ENCODE peak calls at places on chromosomes 6 and 20, in seven cellular contexts. I is NCI-H345; R is hepatocyte; J is astrocyte of the spinal cord; E is anterior cingulate cortex; D is stimulated activated CD8-positive, alpha-beta memory T cell treated with anti-CD3 and anti-CD28 coated beads, Interleukin-15, amount 100 ng/mL, for 48 hours; L is non-pigmented ciliary epithelial cell. U is an unnamed sample.

GRCh38 chr6:15443119-15443518 is 197.2 kb downstream of the JARID2 start:
- DNase-seq in I (no peak), R (no peak), J (peak), E (no peak), D (no peak), L (peak), U (peak)

GRCh38 chr6:57147955-57148858 is 23.9 kb upstream of the BAG2 start:
- DNase-seq in I (no peak), R (no peak), J (no peak), E (no peak), D (no peak), L (no peak), U (no peak)

GRCh38 chr6:154861825-154862224 is 128.6 kb downstream of the SCAF8 start:
- DNase-seq in I (peak), R (no peak), J (no peak), E (no peak), D (no peak), L (no peak), U (no peak)

GRCh38 chr20:38883981-38884733 is 42.1 kb upstream of the FAM83D start:
- DNase-seq in I (no peak), R (no peak), J (no peak), E (no peak), D (no peak), L (no peak), U (no peak)

GRCh38 chr20:18879262-18879661 is 65.7 kb downstream of the SCP2D1 start:
- DNase-seq in I (no peak), R (no peak), J (no peak), E (no peak), D (no peak), L (no peak), U (no peak)

GRCh38 chr6:132235596-132236280 is 165.5 kb downstream of the MOXD1 start:
- DNase-seq in I (no peak), R (no peak), J (no peak), E (no peak), D (no peak), L (no peak), U (no peak)

GRCh38 chr6:149965191-149966020 is 1.7 kb downstream of the ULBP1 start:
- DNase-seq in I (no peak), R (peak), J (no peak), E (no peak), D (no peak), L (no peak), U (no peak)

GRCh38 chr20:47335251-47336012 is 21.1 kb downstream of the ZMYND8 start:
- DNase-seq in I (no peak), R (no peak), J (no peak), E (no peak), D (no peak), L (no peak), U (no peak)

GRCh38 chr6:112409311-112409710 is 62.2 kb downstream of the RFPL4B start:
- DNase-seq in I (no peak), R (no peak), J (no peak), E (no peak), D (no peak), L (no peak), U (no peak)

GRCh38 chr20:53594068-53595017 is 704 bp upstream of the ZNF217 start:
- DNase-seq in I (peak), R (peak), J (peak), E (peak), D (peak), L (peak), U (peak)

GRCh38 chr6:133707456-133707855 is 181.5 kb upstream of the TCF21 start:
- DNase-seq in I (no peak), R (no peak), J (peak), E (no peak), D (no peak), L (peak), U (peak)

GRCh38 chr20:19995220-19995863 is 21.8 kb upstream of the NAA20 start:
- DNase-seq in I (peak), R (peak), J (peak), E (no peak), D (no peak), L (no peak), U (peak)

GRCh38 chr6:141552463-141552862 is 580.3 kb upstream of the GJE1 start:
- DNase-seq in I (peak), R (peak), J (peak), E (no peak), D (no peak), L (peak), U (peak)

GRCh38 chr20:17161661-17162410 is 65.0 kb upstream of the PCSK2 start:
- DNase-seq in I (no peak), R (no peak), J (no peak), E (no peak), D (no peak), L (no peak), U (no peak)

GRCh38 chr6:53484409-53485280 is 60.3 kb downstream of the GCLC start:
- DNase-seq in I (peak), R (peak), J (peak), E (no peak), D (no peak), L (peak), U (peak)

GRCh38 chr6:161010418-161010817 is 18.8 kb downstream of the MAP3K4 start:
- DNase-seq in I (no peak), R (no peak), J (peak), E (no peak), D (no peak), L (no peak), U (no peak)

GRCh38 chr6:27593200-27593818 is 120.4 kb upstream of the ZNF184 start:
- DNase-seq in I (no peak), R (no peak), J (no peak), E (no peak), D (no peak), L (no peak), U (no peak)

GRCh38 chr6:33455051-33455450 is 675 bp downstream of the ZBTB9 start:
- DNase-seq in I (no peak), R (no peak), J (no peak), E (no peak), D (no peak), L (no peak), U (no peak)

GRCh38 chr6:32112436-32112980 is 3.4 kb upstream of the TNXB start:
- DNase-seq in I (no peak), R (no peak), J (no peak), E (no peak), D (no peak), L (no peak), U (no peak)

GRCh38 chr20:47854687-47855212 is 69.5 kb upstream of the SULF2 start:
- DNase-seq in I (peak), R (peak), J (peak), E (no peak), D (no peak), L (no peak), U (peak)

GRCh38 chr6:86193821-86194220 is 551.1 kb upstream of the SYNCRIP start:
- DNase-seq in I (no peak), R (no peak), J (no peak), E (no peak), D (no peak), L (no peak), U (no peak)

GRCh38 chr6:157443066-157443800 is 62.2 kb downstream of the ZDHHC14 start:
- DNase-seq in I (no peak), R (no peak), J (peak), E (no peak), D (no peak), L (peak), U (peak)

GRCh38 chr6:35402856-35403191 is 49.3 kb upstream of the FANCE start:
- DNase-seq in I (no peak), R (no peak), J (no peak), E (no peak), D (no peak), L (no peak), U (no peak)

GRCh38 chr6:122063761-122064160 is 335.7 kb upstream of the HSF2 start:
- DNase-seq in I (no peak), R (no peak), J (no peak), E (no peak), D (no peak), L (no peak), U (no peak)

GRCh38 chr6:146990284-146990683 is 213.9 kb upstream of the STXBP5 start:
- DNase-seq in I (no peak), R (no peak), J (peak), E (no peak), D (no peak), L (no peak), U (no peak)

GRCh38 chr6:1065986-1066385 is 245.9 kb upstream of the FOXQ1 start:
- DNase-seq in I (no peak), R (no peak), J (no peak), E (no peak), D (no peak), L (no peak), U (no peak)

GRCh38 chr6:156775717-156776116 is 1.5 kb upstream of the ARID1B start:
- DNase-seq in I (no peak), R (no peak), J (no peak), E (no peak), D (no peak), L (no peak), U (no peak)

U was measured in H4.